ENCODE peak calls at places on chromosomes 6 and 20, in eight cellular contexts. G is activated T-cell treated with anti-CD3 and anti-CD28 coated beads for 1 hour; U is stimulated activated naive CD8-positive, alpha-beta T cell treated with anti-CD3 and anti-CD28 coated beads, Interleukin-15, Interleukin-2, amounts not matched to agents 100 U/mL and 50 U/mL, for 24 hours; S is choroid plexus epithelial cell; A is psoas muscle; I is stimulated activated CD8-positive, alpha-beta memory T cell treated with anti-CD3 and anti-CD28 coated beads, Interleukin-4, amount 100 ng/mL, for 1 hour; K is HTR-8/SVneo; J is GM03348. P is an unnamed sample.

GRCh38 chr6:72580281-72580940 is 41.5 kb upstream of the KCNQ5 start:
- DNase-seq in G (no peak), U (no peak), S (peak; percentile 86), A (no peak), I (no peak), K (peak; percentile 40), J (peak; percentile 79), P (no peak)

GRCh38 chr6:168554898-168555617 is 114.1 kb downstream of the SMOC2 start:
- DNase-seq in G (no peak), U (no peak), S (no peak), A (no peak), I (no peak), K (no peak), J (no peak), P (no peak)

GRCh38 chr6:132961122-132961521 is 146.8 kb downstream of the RPS12 start:
- DNase-seq in G (no peak), U (no peak), S (peak; percentile 82), A (no peak), I (no peak), K (no peak), J (peak; percentile 4), P (no peak)

GRCh38 chr6:39377530-39377929 is 55.0 kb upstream of the KCNK16 start:
- DNase-seq in G (no peak), U (peak; percentile 16), S (peak; percentile 89), A (peak; percentile 63), I (no peak), K (peak; percentile 71), J (peak; percentile 91), P (peak; percentile 62)

GRCh38 chr6:163490826-163491577 is 76.5 kb downstream of the QKI start:
- DNase-seq in G (no peak), U (no peak), S (peak; percentile 50), A (peak; percentile 81), I (no peak), K (no peak), J (no peak), P (peak; percentile 60)

GRCh38 chr6:42390228-42390934 is 61.3 kb downstream of the TRERF1 start:
- DNase-seq in G (no peak), U (peak; percentile 72), S (no peak), A (no peak), I (no peak), K (no peak), J (no peak), P (no peak)

GRCh38 chr6:158606935-158607334 is 37.6 kb downstream of the DYNLT1 start:
- DNase-seq in G (no peak), U (no peak), S (no peak), A (no peak), I (no peak), K (no peak), J (no peak), P (no peak)

GRCh38 chr20:36030143-36030542 is 61.8 kb downstream of the CNBD2 start:
- DNase-seq in G (no peak), U (no peak), S (peak; percentile 58), A (no peak), I (no peak), K (no peak), J (no peak), P (peak; percentile 62)

GRCh38 chr6:117906905-117907599 is at the start of gene SLC35F1:
- DNase-seq in G (no peak), U (peak; percentile 62), S (peak; percentile 33), A (peak; percentile 58), I (no peak), K (peak; percentile 13), J (peak; percentile 60), P (no peak)

GRCh38 chr20:24948939-24949679 is at the start of gene CST7:
- DNase-seq in G (peak; percentile 79), U (peak; percentile 93), S (no peak), A (peak; percentile 71), I (peak; percentile 75), K (peak; percentile 20), J (no peak), P (no peak)

GRCh38 chr6:27286141-27286540 is 25.9 kb downstream of the POM121L2 start:
- DNase-seq in G (no peak), U (no peak), S (no peak), A (no peak), I (no peak), K (no peak), J (no peak), P (no peak)

GRCh38 chr6:168289571-168289962 is 30.0 kb downstream of the DACT2 start:
- DNase-seq in G (no peak), U (no peak), S (no peak), A (no peak), I (no peak), K (no peak), J (no peak), P (no peak)

GRCh38 chr6:63799813-63800212 is 164.2 kb downstream of the PHF3 start:
- DNase-seq in G (no peak), U (no peak), S (no peak), A (no peak), I (no peak), K (no peak), J (no peak), P (no peak)

GRCh38 chr6:88251261-88251660 is 85.1 kb upstream of the CNR1 start:
- DNase-seq in G (no peak), U (no peak), S (no peak), A (no peak), I (no peak), K (no peak), J (no peak), P (no peak)

GRCh38 chr20:19958923-19959322 is 58.2 kb upstream of the NAA20 start:
- DNase-seq in G (no peak), U (no peak), S (no peak), A (no peak), I (no peak), K (no peak), J (no peak), P (no peak)

GRCh38 chr6:30879684-30880427 is 4.5 kb upstream of the DDR1 start:
- DNase-seq in G (no peak), U (no peak), S (peak; percentile 31), A (no peak), I (no peak), K (no peak), J (no peak), P (no peak)

GRCh38 chr20:57881466-57882405 is 171.9 kb upstream of the PMEPA1 start:
- DNase-seq in G (no peak), U (no peak), S (no peak), A (no peak), I (no peak), K (no peak), J (no peak), P (no peak)